ENCODE peak calls at places on chromosomes 16 and 17, in five cellular contexts. O is stimulated activated CD8-positive, alpha-beta memory T cell treated with anti-CD3 and anti-CD28 coated beads, Interleukin-4, amount 100 ng/mL, for 1 hour; B is colonic mucosa; G is GM13977; R is BJ. P is an unnamed sample.

GRCh38 chr16:83653785-83654184 is 154.0 kb upstream of the HSBP1 start:
- DNase-seq in O (no peak), R (no peak), B (no peak), G (no peak), P (no peak)

GRCh38 chr16:27972500-27972899 is 91.0 kb downstream of the GSG1L start:
- DNase-seq in O (peak; percentile 17), B (peak; percentile 19), R (no peak), G (peak; percentile 72), P (peak; percentile 17)

GRCh38 chr16:96935-97381 is 18.9 kb downstream of the MPG start:
- DNase-seq in B (peak; percentile 89), O (peak; percentile 78), G (peak; percentile 95), R (no peak), P (peak; percentile 55)

GRCh38 chr17:79840204-79840988 is 1.2 kb upstream of the CBX4 start:
- DNase-seq in G (no peak), R (no peak), B (peak; percentile 60), O (no peak), P (no peak)

GRCh38 chr17:50205111-50205821 is 3.8 kb upstream of the COL1A1 start:
- DNase-seq in O (no peak), G (no peak), B (no peak), R (no peak), P (no peak)

GRCh38 chr17:72119963-72120877 is 600 bp upstream of the SOX9 start:
- DNase-seq in B (peak; percentile 56), G (peak; percentile 39), O (no peak), R (no peak), P (no peak)

GRCh38 chr17:66317629-66318028 is 15.2 kb downstream of the PRKCA start:
- DNase-seq in R (no peak), O (no peak), G (no peak), B (no peak), P (no peak)

GRCh38 chr16:89330177-89330856 is 112.8 kb downstream of the ZNF778 start:
- DNase-seq in B (no peak), G (no peak), O (no peak), R (no peak), P (no peak)

GRCh38 chr17:57557793-57558681 is 187.1 kb downstream of the CCDC182 start:
- DNase-seq in R (no peak), G (no peak), O (no peak), B (no peak), P (no peak)

GRCh38 chr17:45895969-45896793 is 1.8 kb downstream of the MAPT start:
- DNase-seq in B (no peak), R (no peak), O (no peak), G (no peak), P (no peak)

GRCh38 chr17:61353211-61353610 is 46.4 kb upstream of the TBX2 start:
- DNase-seq in B (no peak), G (no peak), O (no peak), R (no peak), P (no peak)

GRCh38 chr16:80319181-80319580 is 221.6 kb upstream of the DYNLRB2 start:
- DNase-seq in R (no peak), G (no peak), B (no peak), O (no peak), P (no peak)

GRCh38 chr17:38397227-38397626 is 31.0 kb upstream of the ARHGAP23 start:
- DNase-seq in R (no peak), B (no peak), O (no peak), G (no peak), P (no peak)

GRCh38 chr16:12675852-12676251 is 127.8 kb downstream of the CPPED1 start:
- DNase-seq in O (no peak), B (no peak), R (no peak), G (no peak), P (no peak)

GRCh38 chr16:54927125-54928015 is 3.3 kb upstream of the IRX5 start:
- DNase-seq in B (no peak), O (no peak), R (no peak), G (no peak), P (no peak)

GRCh38 chr16:84582958-84583516 is 34.8 kb downstream of the COTL1 start:
- DNase-seq in O (no peak), G (no peak), R (no peak), B (no peak), P (no peak)

GRCh38 chr17:81000089-81000630 is 8.5 kb downstream of the CHMP6 start:
- DNase-seq in O (no peak), R (no peak), B (no peak), G (no peak), P (no peak)

GRCh38 chr16:35480988-35481387 is 2021.6 kb downstream of the TP53TG3F start:
- DNase-seq in G (no peak), B (no peak), O (no peak), R (no peak), P (no peak)

GRCh38 chr16:28821874-28822519 is 802 bp upstream of the ATXN2L start:
- DNase-seq in G (no peak), R (no peak), O (no peak), B (no peak), P (no peak)

GRCh38 chr16:396605-397004 is 394 bp upstream of the NME4 start:
- DNase-seq in R (no peak), B (no peak), G (peak; percentile 67), O (no peak), P (no peak)

GRCh38 chr17:51128089-51128488 is 7.4 kb upstream of the SPAG9 start:
- DNase-seq in G (no peak), R (no peak), B (no peak), O (no peak), P (no peak)

GRCh38 chr17:44906010-44906646 is 6.9 kb upstream of the EFTUD2 start:
- DNase-seq in B (no peak), O (no peak), G (no peak), R (peak; percentile 80), P (no peak)

GRCh38 chr16:31093132-31093703 is 1.4 kb downstream of the VKORC1 start:
- DNase-seq in O (no peak), B (peak; percentile 34), G (no peak), R (no peak), P (no peak)

GRCh38 chr16:2867661-2867986 is 9.7 kb upstream of the PRSS22 start:
- DNase-seq in R (no peak), O (no peak), B (no peak), G (no peak), P (no peak)

GRCh38 chr17:58487589-58488427 is at the start of gene HSF5:
- DNase-seq in B (no peak), R (no peak), G (peak; percentile 75), O (peak; percentile 56), P (no peak)

GRCh38 chr17:19753661-19754463 is 5.8 kb upstream of the ALDH3A1 start:
- DNase-seq in B (peak; percentile 63), G (no peak), O (no peak), R (no peak), P (no peak)

GRCh38 chr17:71975331-71975801 is 145.5 kb upstream of the SOX9 start:
- DNase-seq in B (peak; percentile 86), O (no peak), G (no peak), R (peak; percentile 19), P (no peak)

GRCh38 chr17:28928061-28928460 is 23.3 kb downstream of the PHF12 start:
- DNase-seq in O (no peak), G (no peak), B (no peak), R (no peak), P (no peak)

GRCh38 chr17:2903193-2903974 is 107.1 kb downstream of the RAP1GAP2 start:
- DNase-seq in R (no peak), G (no peak), B (no peak), O (no peak), P (no peak)